ENCODE peak calls at places on chromosomes 3 and 15, in four cellular contexts. A, I, Z and C are unnamed samples.
A peak's percentile ranks its signal among the peaks of the same experiment; 100 is the strongest.

GRCh38 chr3:9976736-9977709 is 9.6 kb downstream of the EMC3 start:
- DNase-seq in Z (no peak), A (peak; percentile 90), I (no peak), C (peak; percentile 84)

GRCh38 chr3:184259878-184260570 is 1.3 kb downstream of the CAMK2N2 start:
- DNase-seq in A (peak; percentile 36), Z (peak; percentile 89), I (peak; percentile 54), C (peak; percentile 48)

GRCh38 chr3:182967218-182968204 is 12.8 kb downstream of the DCUN1D1 start:
- DNase-seq in A (no peak), I (no peak), Z (no peak), C (no peak)

GRCh38 chr15:37824717-37825382 is 109.6 kb upstream of the TMCO5A start:
- DNase-seq in Z (no peak), A (peak; percentile 52), I (no peak), C (no peak)

GRCh38 chr3:8658326-8659212 is 14.0 kb upstream of the SSUH2 start:
- DNase-seq in A (no peak), I (no peak), Z (no peak), C (peak; percentile 99)

GRCh38 chr3:36542186-36542585 is 161.9 kb downstream of the STAC start:
- DNase-seq in Z (no peak), I (no peak), A (no peak), C (no peak)

GRCh38 chr15:71203573-71204444 is 88.5 kb downstream of the THSD4 start:
- DNase-seq in A (peak; percentile 54), I (no peak), Z (peak; percentile 43), C (no peak)

GRCh38 chr3:55202320-55202719 is 274.5 kb upstream of the LRTM1 start:
- DNase-seq in A (no peak), Z (no peak), I (no peak), C (no peak)

GRCh38 chr3:182083112-182083511 is 371.4 kb downstream of the SOX2 start:
- DNase-seq in I (no peak), Z (no peak), A (no peak), C (no peak)

GRCh38 chr3:48689384-48689783 is 3.7 kb upstream of the NCKIPSD start:
- DNase-seq in I (no peak), A (no peak), Z (no peak), C (no peak)

GRCh38 chr15:98213346-98213979 is 253.0 kb downstream of the ARRDC4 start:
- DNase-seq in A (no peak), I (no peak), Z (no peak), C (no peak)

GRCh38 chr3:42501681-42502428 is 588 bp upstream of the VIPR1 start:
- DNase-seq in I (peak; percentile 29), A (peak; percentile 69), Z (peak; percentile 67), C (peak; percentile 53)

GRCh38 chr3:162193148-162193547 is 696.5 kb downstream of the OTOL1 start:
- DNase-seq in I (no peak), A (peak; percentile 17), Z (no peak), C (no peak)

GRCh38 chr3:146326875-146327543 is 76.1 kb upstream of the PLSCR4 start:
- DNase-seq in A (peak; percentile 46), I (peak; percentile 29), Z (peak; percentile 34), C (peak; percentile 41)

GRCh38 chr3:197468866-197469382 is 86.8 kb downstream of the BDH1 start:
- DNase-seq in I (no peak), A (no peak), Z (no peak), C (peak; percentile 58)

GRCh38 chr15:78396976-78397375 is 41.0 kb upstream of the IREB2 start:
- DNase-seq in I (no peak), A (peak; percentile 50), Z (no peak), C (peak; percentile 67)

DNA sequence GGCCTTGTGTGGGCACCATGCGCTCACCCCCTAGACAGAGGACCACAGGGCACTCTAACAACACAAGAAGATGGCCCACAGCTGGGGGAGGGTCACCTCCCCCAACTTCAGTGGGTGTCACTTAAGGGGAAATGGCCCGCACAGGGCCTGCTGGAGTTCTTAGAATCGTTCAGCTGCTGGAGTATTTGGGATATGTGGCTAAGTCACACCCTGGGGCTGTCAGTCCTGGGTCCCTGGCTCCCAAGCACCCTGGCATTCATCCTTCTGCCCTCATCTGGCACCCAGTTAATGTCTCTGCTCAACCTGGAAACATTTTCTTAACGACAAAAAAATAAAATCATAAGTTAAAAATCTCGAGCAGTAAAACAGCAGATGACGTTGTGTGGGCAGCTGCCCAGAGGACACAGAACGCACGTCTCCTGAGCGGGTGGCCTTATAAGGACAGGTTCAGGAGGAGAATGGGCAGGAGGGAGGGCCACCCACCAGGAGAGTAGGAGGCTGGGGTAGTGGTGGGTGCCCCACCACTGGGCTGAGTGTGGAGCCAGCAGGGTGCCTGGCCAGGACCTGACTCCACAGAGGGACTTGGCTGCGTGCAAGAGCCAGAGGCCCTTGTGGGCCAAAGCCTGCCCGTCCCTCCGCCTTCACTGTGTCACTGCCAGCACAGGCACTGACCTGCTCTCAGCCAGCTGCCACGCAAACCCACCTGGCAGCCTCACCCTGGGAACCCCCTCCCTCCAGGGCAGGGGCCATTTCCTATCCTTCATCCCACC is 11.5 kb downstream of the KBTBD13 start:
- DNase-seq in Z (no peak), I (no peak), A (no peak), C (peak; percentile 85)
- H3K4me1 ChIP-seq in Z (peaks cover 45% of the 10 kb centered on the region), I (peaks cover 38% of the 10 kb centered on the region), A (peaks cover 17% of the 10 kb centered on the region), C (peaks cover 71% of the 10 kb centered on the region)

GRCh38 chr3:53250453-53250852 is 5.4 kb downstream of the TKT start:
- DNase-seq in I (no peak), A (no peak), Z (no peak), C (no peak)

GRCh38 chr3:53252105-53252946 is 3.5 kb downstream of the TKT start:
- DNase-seq in I (no peak), Z (no peak), A (peak; percentile 72), C (peak; percentile 70)

GRCh38 chr3:53254190-53254809 is 1.5 kb downstream of the TKT start:
- DNase-seq in I (no peak), Z (no peak), A (no peak), C (peak; percentile 87)

GRCh38 chr3:53253707-53254106 is 2.1 kb downstream of the TKT start:
- DNase-seq in Z (no peak), A (no peak), I (no peak), C (no peak)

GRCh38 chr3:53250881-53251605 is 4.8 kb downstream of the TKT start:
- DNase-seq in Z (no peak), I (no peak), A (no peak), C (no peak)
- H3K4me1 ChIP-seq in Z (peaks cover 23% of the 10 kb centered on the region), I (peaks cover 10% of the 10 kb centered on the region), A (peaks cover 6% of the 10 kb centered on the region), C (peaks cover 55% of the 10 kb centered on the region)

GRCh38 chr15:96002890-96003859 is 327.3 kb upstream of the NR2F2 start:
- DNase-seq in Z (no peak), A (no peak), I (no peak), C (no peak)

GRCh38 chr15:95996494-95996893 is 334.0 kb upstream of the NR2F2 start:
- DNase-seq in I (no peak), A (no peak), Z (no peak), C (no peak)

GRCh38 chr15:95995375-95996168 is 334.9 kb upstream of the NR2F2 start:
- DNase-seq in Z (no peak), I (no peak), A (no peak), C (no peak)

GRCh38 chr15:95994418-95994817 is 336.1 kb upstream of the NR2F2 start:
- DNase-seq in I (no peak), A (peak; percentile 66), Z (no peak), C (no peak)

DNA sequence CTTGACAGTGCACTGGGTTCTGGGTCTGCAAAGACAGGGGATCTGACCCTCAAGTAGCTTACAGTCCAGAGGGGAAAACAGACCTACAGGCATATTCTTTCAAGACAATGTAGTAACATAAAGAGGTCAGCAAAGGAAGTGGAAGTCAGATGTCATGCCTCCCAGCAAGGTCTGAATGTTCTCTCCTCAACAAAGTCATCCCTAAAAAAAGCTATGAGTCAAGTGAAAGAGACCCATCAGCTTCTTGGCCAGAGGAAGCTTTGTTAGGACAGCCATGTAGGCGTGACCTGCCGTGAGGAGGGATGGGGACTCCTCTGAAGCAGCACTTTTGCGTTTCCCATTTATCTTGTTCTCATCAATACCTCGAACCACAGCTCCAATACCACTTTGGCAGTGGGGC is 331.6 kb upstream of the NR2F2 start:
- DNase-seq in Z (no peak), A (no peak), I (no peak), C (no peak)
- H3K4me1 ChIP-seq in Z (peaks cover 18% of the 10 kb centered on the region), A (no peaks in the 10 kb centered on the region), I (no peaks in the 10 kb centered on the region), C (no peaks in the 10 kb centered on the region)

DNA sequence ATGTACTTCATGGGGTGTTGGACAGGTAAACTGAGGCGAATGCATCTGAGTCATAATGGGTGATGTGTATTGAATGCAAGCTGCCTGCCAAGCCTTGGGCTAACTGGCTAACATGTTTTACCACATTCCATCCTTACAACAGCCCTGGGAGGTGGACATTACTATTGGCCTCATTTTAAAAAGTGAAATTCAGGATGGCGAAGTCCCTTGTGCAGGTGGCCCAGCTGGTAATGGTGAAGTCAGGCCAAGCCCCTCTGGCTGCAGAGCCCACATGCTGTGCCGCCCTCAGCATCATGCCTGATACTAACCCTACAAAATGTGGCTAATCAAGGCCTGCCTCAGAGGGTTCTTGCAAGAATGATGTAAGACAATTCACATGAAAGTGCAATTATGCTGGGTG is 60.0 kb upstream of the CHD2 start:
- DNase-seq in A (peak; percentile 51), I (no peak), Z (no peak), C (peak; percentile 23)
- H3K4me1 ChIP-seq in A (no peaks in the 10 kb centered on the region), I (no peaks in the 10 kb centered on the region), Z (peaks cover 11% of the 10 kb centered on the region), C (peaks cover 8% of the 10 kb centered on the region)